ENCODE peak calls at places on chromosomes 7 and 10, in ten cellular contexts. One of them, this sample, is unnamed.

GRCh38 chr7:16611711-16612110 is 33.8 kb downstream of the ANKMY2 start:
- DNase-seq in psoas muscle: no peak
- DNase-seq in HT-29: no peak
- DNase-seq in stimulated activated CD8-positive, alpha-beta memory T cell treated with anti-CD3 and anti-CD28 coated beads, Interleukin-15, amount 100 ng/mL, for 24 hours: no peak
- DNase-seq in fibroblast of lung: no peak
- DNase-seq in GF-D8: no peak
- DNase-seq in naive thymus-derived CD4-positive, alpha-beta T cell: no peak
- DNase-seq in EL: no peak
- DNase-seq in mesothelial cell of epicardium: no peak
- DNase-seq in substantia nigra: no peak
- DNase-seq in this sample: no peak

GRCh38 chr7:5417106-5418071 is 6.2 kb downstream of the TNRC18 start:
- DNase-seq in psoas muscle: no peak
- DNase-seq in HT-29: peak; percentile 36
- DNase-seq in stimulated activated CD8-positive, alpha-beta memory T cell treated with anti-CD3 and anti-CD28 coated beads, Interleukin-15, amount 100 ng/mL, for 24 hours: no peak
- DNase-seq in fibroblast of lung: peak; percentile 39
- DNase-seq in GF-D8: no peak
- DNase-seq in naive thymus-derived CD4-positive, alpha-beta T cell: no peak
- DNase-seq in EL: peak; percentile 69
- DNase-seq in mesothelial cell of epicardium: no peak
- DNase-seq in substantia nigra: no peak
- DNase-seq in this sample: no peak

GRCh38 chr7:79971058-79971457 is 163.6 kb upstream of the GNAI1 start:
- DNase-seq in psoas muscle: no peak
- DNase-seq in HT-29: no peak
- DNase-seq in stimulated activated CD8-positive, alpha-beta memory T cell treated with anti-CD3 and anti-CD28 coated beads, Interleukin-15, amount 100 ng/mL, for 24 hours: no peak
- DNase-seq in fibroblast of lung: no peak
- DNase-seq in GF-D8: no peak
- DNase-seq in naive thymus-derived CD4-positive, alpha-beta T cell: no peak
- DNase-seq in EL: no peak
- DNase-seq in mesothelial cell of epicardium: no peak
- DNase-seq in substantia nigra: no peak
- DNase-seq in this sample: no peak

GRCh38 chr10:21100190-21100589 is 203.1 kb upstream of the NEBL start:
- DNase-seq in psoas muscle: no peak
- DNase-seq in HT-29: no peak
- DNase-seq in stimulated activated CD8-positive, alpha-beta memory T cell treated with anti-CD3 and anti-CD28 coated beads, Interleukin-15, amount 100 ng/mL, for 24 hours: no peak
- DNase-seq in fibroblast of lung: peak; percentile 17
- DNase-seq in GF-D8: no peak
- DNase-seq in naive thymus-derived CD4-positive, alpha-beta T cell: no peak
- DNase-seq in EL: no peak
- DNase-seq in mesothelial cell of epicardium: no peak
- DNase-seq in substantia nigra: no peak
- DNase-seq in this sample: no peak

GRCh38 chr7:42493436-42494198 is 256.6 kb upstream of the GLI3 start:
- DNase-seq in psoas muscle: peak; percentile 86
- DNase-seq in HT-29: no peak
- DNase-seq in stimulated activated CD8-positive, alpha-beta memory T cell treated with anti-CD3 and anti-CD28 coated beads, Interleukin-15, amount 100 ng/mL, for 24 hours: no peak
- DNase-seq in fibroblast of lung: peak; percentile 95
- DNase-seq in GF-D8: no peak
- DNase-seq in naive thymus-derived CD4-positive, alpha-beta T cell: no peak
- DNase-seq in EL: peak; percentile 80
- DNase-seq in mesothelial cell of epicardium: peak; percentile 51
- DNase-seq in substantia nigra: no peak
- DNase-seq in this sample: peak; percentile 78

GRCh38 chr7:105682331-105683070 is 101.2 kb upstream of the EFCAB10 start:
- DNase-seq in psoas muscle: no peak
- DNase-seq in HT-29: no peak
- DNase-seq in stimulated activated CD8-positive, alpha-beta memory T cell treated with anti-CD3 and anti-CD28 coated beads, Interleukin-15, amount 100 ng/mL, for 24 hours: no peak
- DNase-seq in fibroblast of lung: no peak
- DNase-seq in GF-D8: no peak
- DNase-seq in naive thymus-derived CD4-positive, alpha-beta T cell: no peak
- DNase-seq in EL: no peak
- DNase-seq in mesothelial cell of epicardium: no peak
- DNase-seq in substantia nigra: no peak
- DNase-seq in this sample: no peak

GRCh38 chr10:132111871-132112341 is 46.2 kb downstream of the JAKMIP3 start:
- DNase-seq in psoas muscle: peak; percentile 29
- DNase-seq in HT-29: no peak
- DNase-seq in stimulated activated CD8-positive, alpha-beta memory T cell treated with anti-CD3 and anti-CD28 coated beads, Interleukin-15, amount 100 ng/mL, for 24 hours: no peak
- DNase-seq in fibroblast of lung: no peak
- DNase-seq in GF-D8: no peak
- DNase-seq in naive thymus-derived CD4-positive, alpha-beta T cell: no peak
- DNase-seq in EL: no peak
- DNase-seq in mesothelial cell of epicardium: peak; percentile 12
- DNase-seq in substantia nigra: no peak
- DNase-seq in this sample: peak; percentile 14

GRCh38 chr7:76394962-76395361 is 14.5 kb downstream of the SSC4D start:
- DNase-seq in psoas muscle: no peak
- DNase-seq in HT-29: no peak
- DNase-seq in stimulated activated CD8-positive, alpha-beta memory T cell treated with anti-CD3 and anti-CD28 coated beads, Interleukin-15, amount 100 ng/mL, for 24 hours: no peak
- DNase-seq in fibroblast of lung: no peak
- DNase-seq in GF-D8: peak; percentile 19
- DNase-seq in naive thymus-derived CD4-positive, alpha-beta T cell: no peak
- DNase-seq in EL: no peak
- DNase-seq in mesothelial cell of epicardium: no peak
- DNase-seq in substantia nigra: no peak
- DNase-seq in this sample: no peak

GRCh38 chr10:588246-589165 is 101.0 kb downstream of the DIP2C start:
- DNase-seq in psoas muscle: peak; percentile 84
- DNase-seq in HT-29: no peak
- DNase-seq in stimulated activated CD8-positive, alpha-beta memory T cell treated with anti-CD3 and anti-CD28 coated beads, Interleukin-15, amount 100 ng/mL, for 24 hours: no peak
- DNase-seq in fibroblast of lung: peak; percentile 44
- DNase-seq in GF-D8: no peak
- DNase-seq in naive thymus-derived CD4-positive, alpha-beta T cell: no peak
- DNase-seq in EL: peak; percentile 26
- DNase-seq in mesothelial cell of epicardium: no peak
- DNase-seq in substantia nigra: no peak
- DNase-seq in this sample: no peak

GRCh38 chr10:75042292-75042974 is 69.0 kb upstream of the SAMD8 start:
- DNase-seq in psoas muscle: peak; percentile 83
- DNase-seq in HT-29: no peak
- DNase-seq in stimulated activated CD8-positive, alpha-beta memory T cell treated with anti-CD3 and anti-CD28 coated beads, Interleukin-15, amount 100 ng/mL, for 24 hours: no peak
- DNase-seq in fibroblast of lung: peak; percentile 73
- DNase-seq in GF-D8: no peak
- DNase-seq in naive thymus-derived CD4-positive, alpha-beta T cell: no peak
- DNase-seq in EL: peak; percentile 11
- DNase-seq in mesothelial cell of epicardium: no peak
- DNase-seq in substantia nigra: no peak
- DNase-seq in this sample: no peak

GRCh38 chr7:14125998-14126397 is 136.5 kb upstream of the ETV1 start:
- DNase-seq in psoas muscle: no peak
- DNase-seq in HT-29: peak; percentile 50
- DNase-seq in stimulated activated CD8-positive, alpha-beta memory T cell treated with anti-CD3 and anti-CD28 coated beads, Interleukin-15, amount 100 ng/mL, for 24 hours: no peak
- DNase-seq in fibroblast of lung: peak; percentile 8
- DNase-seq in GF-D8: no peak
- DNase-seq in naive thymus-derived CD4-positive, alpha-beta T cell: no peak
- DNase-seq in EL: no peak
- DNase-seq in mesothelial cell of epicardium: no peak
- DNase-seq in substantia nigra: no peak
- DNase-seq in this sample: no peak

GRCh38 chr10:86611386-86611785 is 43.0 kb upstream of the OPN4 start:
- DNase-seq in psoas muscle: no peak
- DNase-seq in HT-29: peak; percentile 17
- DNase-seq in stimulated activated CD8-positive, alpha-beta memory T cell treated with anti-CD3 and anti-CD28 coated beads, Interleukin-15, amount 100 ng/mL, for 24 hours: no peak
- DNase-seq in fibroblast of lung: no peak
- DNase-seq in GF-D8: no peak
- DNase-seq in naive thymus-derived CD4-positive, alpha-beta T cell: no peak
- DNase-seq in EL: no peak
- DNase-seq in mesothelial cell of epicardium: no peak
- DNase-seq in substantia nigra: no peak
- DNase-seq in this sample: peak; percentile 75

GRCh38 chr10:810351-810846 is 120.9 kb upstream of the DIP2C start:
- DNase-seq in psoas muscle: no peak
- DNase-seq in HT-29: peak; percentile 15
- DNase-seq in stimulated activated CD8-positive, alpha-beta memory T cell treated with anti-CD3 and anti-CD28 coated beads, Interleukin-15, amount 100 ng/mL, for 24 hours: no peak
- DNase-seq in fibroblast of lung: no peak
- DNase-seq in GF-D8: no peak
- DNase-seq in naive thymus-derived CD4-positive, alpha-beta T cell: no peak
- DNase-seq in EL: no peak
- DNase-seq in mesothelial cell of epicardium: no peak
- DNase-seq in substantia nigra: no peak
- DNase-seq in this sample: no peak

GRCh38 chr7:32336726-32337125 is 153.5 kb downstream of the LSM5 start:
- DNase-seq in psoas muscle: no peak
- DNase-seq in HT-29: no peak
- DNase-seq in stimulated activated CD8-positive, alpha-beta memory T cell treated with anti-CD3 and anti-CD28 coated beads, Interleukin-15, amount 100 ng/mL, for 24 hours: no peak
- DNase-seq in fibroblast of lung: no peak
- DNase-seq in GF-D8: no peak
- DNase-seq in naive thymus-derived CD4-positive, alpha-beta T cell: no peak
- DNase-seq in EL: peak; percentile 45
- DNase-seq in mesothelial cell of epicardium: no peak
- DNase-seq in substantia nigra: no peak
- DNase-seq in this sample: no peak

GRCh38 chr10:107585630-107586029 is 421.1 kb upstream of the SORCS1 start:
- DNase-seq in psoas muscle: no peak
- DNase-seq in HT-29: no peak
- DNase-seq in stimulated activated CD8-positive, alpha-beta memory T cell treated with anti-CD3 and anti-CD28 coated beads, Interleukin-15, amount 100 ng/mL, for 24 hours: no peak
- DNase-seq in fibroblast of lung: no peak
- DNase-seq in GF-D8: no peak
- DNase-seq in naive thymus-derived CD4-positive, alpha-beta T cell: no peak
- DNase-seq in EL: no peak
- DNase-seq in mesothelial cell of epicardium: no peak
- DNase-seq in substantia nigra: no peak
- DNase-seq in this sample: no peak

GRCh38 chr10:28312572-28312971 is 9.7 kb upstream of the MPP7 start:
- DNase-seq in psoas muscle: no peak
- DNase-seq in HT-29: no peak
- DNase-seq in stimulated activated CD8-positive, alpha-beta memory T cell treated with anti-CD3 and anti-CD28 coated beads, Interleukin-15, amount 100 ng/mL, for 24 hours: no peak
- DNase-seq in fibroblast of lung: no peak
- DNase-seq in GF-D8: no peak
- DNase-seq in naive thymus-derived CD4-positive, alpha-beta T cell: no peak
- DNase-seq in EL: no peak
- DNase-seq in mesothelial cell of epicardium: no peak
- DNase-seq in substantia nigra: no peak
- DNase-seq in this sample: no peak

GRCh38 chr7:28160551-28160991 is 20.0 kb downstream of the JAZF1 start:
- DNase-seq in psoas muscle: no peak
- DNase-seq in HT-29: no peak
- DNase-seq in stimulated activated CD8-positive, alpha-beta memory T cell treated with anti-CD3 and anti-CD28 coated beads, Interleukin-15, amount 100 ng/mL, for 24 hours: no peak
- DNase-seq in fibroblast of lung: peak; percentile 81
- DNase-seq in GF-D8: no peak
- DNase-seq in naive thymus-derived CD4-positive, alpha-beta T cell: no peak
- DNase-seq in EL: peak; percentile 88
- DNase-seq in mesothelial cell of epicardium: no peak
- DNase-seq in substantia nigra: no peak
- DNase-seq in this sample: no peak

GRCh38 chr10:34343764-34344163 is 471.3 kb downstream of the PARD3 start:
- DNase-seq in psoas muscle: no peak
- DNase-seq in HT-29: no peak
- DNase-seq in stimulated activated CD8-positive, alpha-beta memory T cell treated with anti-CD3 and anti-CD28 coated beads, Interleukin-15, amount 100 ng/mL, for 24 hours: no peak
- DNase-seq in fibroblast of lung: peak; percentile 42
- DNase-seq in GF-D8: no peak
- DNase-seq in naive thymus-derived CD4-positive, alpha-beta T cell: no peak
- DNase-seq in EL: peak; percentile 51
- DNase-seq in mesothelial cell of epicardium: no peak
- DNase-seq in substantia nigra: no peak
- DNase-seq in this sample: no peak

GRCh38 chr10:104330168-104331117 is 7.8 kb downstream of the ITPRIP start:
- DNase-seq in psoas muscle: peak; percentile 78
- DNase-seq in HT-29: no peak
- DNase-seq in stimulated activated CD8-positive, alpha-beta memory T cell treated with anti-CD3 and anti-CD28 coated beads, Interleukin-15, amount 100 ng/mL, for 24 hours: no peak
- DNase-seq in fibroblast of lung: peak; percentile 82
- DNase-seq in GF-D8: no peak
- DNase-seq in naive thymus-derived CD4-positive, alpha-beta T cell: no peak
- DNase-seq in EL: peak; percentile 77
- DNase-seq in mesothelial cell of epicardium: no peak
- DNase-seq in substantia nigra: no peak
- DNase-seq in this sample: no peak

GRCh38 chr7:90298145-90299038 is 22.7 kb downstream of the FAM237B start:
- DNase-seq in psoas muscle: no peak
- DNase-seq in HT-29: peak; percentile 58
- DNase-seq in stimulated activated CD8-positive, alpha-beta memory T cell treated with anti-CD3 and anti-CD28 coated beads, Interleukin-15, amount 100 ng/mL, for 24 hours: no peak
- DNase-seq in fibroblast of lung: peak; percentile 74
- DNase-seq in GF-D8: no peak
- DNase-seq in naive thymus-derived CD4-positive, alpha-beta T cell: no peak
- DNase-seq in EL: peak; percentile 65
- DNase-seq in mesothelial cell of epicardium: no peak
- DNase-seq in substantia nigra: no peak
- DNase-seq in this sample: no peak

GRCh38 chr7:147861945-147862344 is 728.6 kb upstream of the C7orf33 start:
- DNase-seq in psoas muscle: no peak
- DNase-seq in HT-29: no peak
- DNase-seq in stimulated activated CD8-positive, alpha-beta memory T cell treated with anti-CD3 and anti-CD28 coated beads, Interleukin-15, amount 100 ng/mL, for 24 hours: no peak
- DNase-seq in fibroblast of lung: no peak
- DNase-seq in GF-D8: no peak
- DNase-seq in naive thymus-derived CD4-positive, alpha-beta T cell: no peak
- DNase-seq in EL: no peak
- DNase-seq in mesothelial cell of epicardium: no peak
- DNase-seq in substantia nigra: no peak
- DNase-seq in this sample: no peak

GRCh38 chr7:45923290-45923689 is 2.2 kb upstream of the IGFBP3 start:
- DNase-seq in psoas muscle: peak; percentile 83
- DNase-seq in HT-29: peak; percentile 88
- DNase-seq in stimulated activated CD8-positive, alpha-beta memory T cell treated with anti-CD3 and anti-CD28 coated beads, Interleukin-15, amount 100 ng/mL, for 24 hours: no peak
- DNase-seq in fibroblast of lung: peak; percentile 65
- DNase-seq in GF-D8: no peak
- DNase-seq in naive thymus-derived CD4-positive, alpha-beta T cell: peak; percentile 26
- DNase-seq in EL: peak; percentile 70
- DNase-seq in mesothelial cell of epicardium: peak; percentile 73
- DNase-seq in substantia nigra: no peak
- DNase-seq in this sample: peak; percentile 67

GRCh38 chr7:68691261-68692216 is 906.7 kb upstream of the AUTS2 start:
- DNase-seq in psoas muscle: peak; percentile 59
- DNase-seq in HT-29: no peak
- DNase-seq in stimulated activated CD8-positive, alpha-beta memory T cell treated with anti-CD3 and anti-CD28 coated beads, Interleukin-15, amount 100 ng/mL, for 24 hours: no peak
- DNase-seq in fibroblast of lung: peak; percentile 97
- DNase-seq in GF-D8: no peak
- DNase-seq in naive thymus-derived CD4-positive, alpha-beta T cell: no peak
- DNase-seq in EL: no peak
- DNase-seq in mesothelial cell of epicardium: no peak
- DNase-seq in substantia nigra: no peak
- DNase-seq in this sample: no peak

GRCh38 chr7:40763319-40764287 is 628.8 kb downstream of the SUGCT start:
- DNase-seq in psoas muscle: no peak
- DNase-seq in HT-29: no peak
- DNase-seq in stimulated activated CD8-positive, alpha-beta memory T cell treated with anti-CD3 and anti-CD28 coated beads, Interleukin-15, amount 100 ng/mL, for 24 hours: no peak
- DNase-seq in fibroblast of lung: peak; percentile 64
- DNase-seq in GF-D8: no peak
- DNase-seq in naive thymus-derived CD4-positive, alpha-beta T cell: no peak
- DNase-seq in EL: peak; percentile 61
- DNase-seq in mesothelial cell of epicardium: no peak
- DNase-seq in substantia nigra: no peak
- DNase-seq in this sample: no peak

GRCh38 chr7:54846272-54846671 is 87.3 kb upstream of the SEC61G start:
- DNase-seq in psoas muscle: no peak
- DNase-seq in HT-29: no peak
- DNase-seq in stimulated activated CD8-positive, alpha-beta memory T cell treated with anti-CD3 and anti-CD28 coated beads, Interleukin-15, amount 100 ng/mL, for 24 hours: no peak
- DNase-seq in fibroblast of lung: peak; percentile 19
- DNase-seq in GF-D8: no peak
- DNase-seq in naive thymus-derived CD4-positive, alpha-beta T cell: no peak
- DNase-seq in EL: no peak
- DNase-seq in mesothelial cell of epicardium: no peak
- DNase-seq in substantia nigra: no peak
- DNase-seq in this sample: no peak

GRCh38 chr7:150327308-150327707 is 4.0 kb upstream of the ACTR3C start:
- DNase-seq in psoas muscle: no peak
- DNase-seq in HT-29: no peak
- DNase-seq in stimulated activated CD8-positive, alpha-beta memory T cell treated with anti-CD3 and anti-CD28 coated beads, Interleukin-15, amount 100 ng/mL, for 24 hours: no peak
- DNase-seq in fibroblast of lung: no peak
- DNase-seq in GF-D8: no peak
- DNase-seq in naive thymus-derived CD4-positive, alpha-beta T cell: no peak
- DNase-seq in EL: no peak
- DNase-seq in mesothelial cell of epicardium: no peak
- DNase-seq in substantia nigra: no peak
- DNase-seq in this sample: no peak

GRCh38 chr10:30353851-30354250 is 4.8 kb upstream of the MTPAP start:
- DNase-seq in psoas muscle: no peak
- DNase-seq in HT-29: no peak
- DNase-seq in stimulated activated CD8-positive, alpha-beta memory T cell treated with anti-CD3 and anti-CD28 coated beads, Interleukin-15, amount 100 ng/mL, for 24 hours: no peak
- DNase-seq in fibroblast of lung: peak; percentile 93
- DNase-seq in GF-D8: no peak
- DNase-seq in naive thymus-derived CD4-positive, alpha-beta T cell: no peak
- DNase-seq in EL: peak; percentile 93
- DNase-seq in mesothelial cell of epicardium: no peak
- DNase-seq in substantia nigra: no peak
- DNase-seq in this sample: no peak

GRCh38 chr7:158595068-158595467 is 7.4 kb upstream of the PTPRN2 start:
- DNase-seq in psoas muscle: no peak
- DNase-seq in HT-29: no peak
- DNase-seq in stimulated activated CD8-positive, alpha-beta memory T cell treated with anti-CD3 and anti-CD28 coated beads, Interleukin-15, amount 100 ng/mL, for 24 hours: no peak
- DNase-seq in fibroblast of lung: peak; percentile 34
- DNase-seq in GF-D8: no peak
- DNase-seq in naive thymus-derived CD4-positive, alpha-beta T cell: no peak
- DNase-seq in EL: peak; percentile 19
- DNase-seq in mesothelial cell of epicardium: no peak
- DNase-seq in substantia nigra: no peak
- DNase-seq in this sample: no peak

This sample was measured in upper lobe of left lung.